ENCODE peak calls at places on chromosome 22, in nine cellular contexts. R is cardiac muscle cell, J is aorta, Y is body of pancreas, T is small intestine, M is tibial nerve, B is endodermal cell, K is colonic mucosa, Z is GM06990. U is an unnamed sample. For H3K36me3 and H3K27me3, the result is how much of the 10 kb centered on the place peaks cover.

GRCh38 chr22:39567135-39567946 is 3.2 kb upstream of the CACNA1I start:
- DNase-seq in K (no peak), B (no peak), J (no peak), Z (no peak), R (no peak), T (peak), Y (no peak), M (no peak), U (peak)

GRCh38 chr22:47630741-47631534 is 868.5 kb downstream of the TBC1D22A start:
- DNase-seq in Y (no peak), Z (no peak), R (no peak), K (no peak), T (no peak), B (no peak), J (no peak), M (no peak), U (no peak)

GRCh38 chr22:19120829-19121630 is 1.2 kb downstream of the DGCR2 start:
- DNase-seq in R (no peak), Y (peak), Z (no peak), B (peak), M (no peak), J (no peak), T (peak), K (peak), U (peak)

GRCh38 chr22:30809086-30809485 is 114.4 kb downstream of the OSBP2 start:
- DNase-seq in J (no peak), M (no peak), T (no peak), B (no peak), R (no peak), Y (no peak), Z (no peak), K (no peak), U (no peak)

GRCh38 chr22:39283312-39284141 is 35.9 kb downstream of the RPL3 start:
- DNase-seq in T (no peak), Y (peak), Z (no peak), M (peak), R (peak), K (no peak), J (peak), B (no peak), U (no peak)

GRCh38 chr22:22245256-22245909 is 797 bp downstream of the VPREB1 start:
- DNase-seq in B (no peak), Y (no peak), Z (no peak), J (no peak), M (no peak), R (no peak), T (no peak), K (no peak), U (no peak)

GRCh38 chr22:50730941-50731661 is 6.9 kb upstream of the ACR start:
- DNase-seq in J (no peak), B (no peak), M (no peak), T (no peak), Y (no peak), K (no peak), Z (no peak), R (peak), U (peak)

GRCh38 chr22:30078320-30079311 is 1.6 kb upstream of the HORMAD2 start:
- DNase-seq in T (no peak), Y (no peak), K (no peak), M (no peak), R (no peak), B (peak), Z (peak), J (no peak), U (peak)

GRCh38 chr22:44091751-44092150 is 67.6 kb downstream of the PARVB start:
- DNase-seq in R (no peak), K (no peak), M (no peak), B (no peak), T (no peak), Z (no peak), Y (no peak), J (no peak), U (no peak)

GRCh38 chr22:46225631-46226030 is 24.5 kb downstream of the CDPF1 start:
- DNase-seq in Y (no peak), B (no peak), J (no peak), R (no peak), T (no peak), Z (no peak), K (no peak), M (no peak), U (no peak)

DNA sequence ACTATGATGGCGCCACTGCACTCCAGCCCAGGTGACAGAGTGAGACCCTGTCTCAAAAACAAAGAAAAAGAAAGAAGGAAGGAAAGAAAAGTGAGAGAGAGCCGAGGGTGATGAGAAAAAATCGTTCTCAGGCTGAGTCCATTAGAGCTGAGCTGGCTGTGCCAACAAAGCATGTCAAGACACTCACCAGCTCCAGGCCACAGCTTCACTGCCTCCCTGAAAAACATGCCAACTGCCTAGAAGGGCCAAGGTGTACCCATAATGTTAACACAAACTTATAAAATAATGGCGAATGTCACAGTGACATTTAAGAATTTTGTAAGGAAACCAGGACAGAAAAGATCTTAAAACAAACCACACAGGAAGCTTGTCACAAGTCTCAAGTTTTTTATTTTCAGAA is 5.2 kb downstream of the TMEM121B start:
- DNase-seq in J (no peak), Z (no peak), Y (no peak), K (no peak), R (no peak), B (no peak), T (no peak), M (no peak), U (no peak)
- H3K4me3 ChIP-seq in J (no peak), Z (no peak), Y (no peak), K (no peak), R (no peak), B (no peak), T (no peak), M (no peak), U (no peak)

DNA sequence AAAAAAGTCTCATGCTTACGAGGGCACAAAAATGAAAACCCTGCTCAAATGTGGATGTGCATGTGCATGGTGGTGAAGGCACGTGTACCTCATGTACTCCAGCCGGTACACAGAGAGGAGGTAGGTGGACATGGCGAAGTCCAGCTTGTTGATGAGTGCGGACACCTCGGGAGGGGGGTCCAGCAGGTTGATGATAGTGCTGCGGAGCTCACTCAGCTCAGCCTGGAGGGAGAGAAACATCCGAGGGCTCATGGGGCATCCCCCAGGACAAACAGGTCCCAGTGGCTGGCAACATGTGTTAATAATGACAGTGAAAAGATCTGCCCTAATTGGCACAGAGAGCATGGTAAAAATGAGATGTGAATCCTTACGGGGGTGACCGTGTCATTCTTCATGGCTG is 9.2 kb upstream of the SERPIND1 start:
- DNase-seq in J (no peak), M (no peak), K (no peak), T (no peak), B (no peak), Y (no peak), R (no peak), Z (no peak), U (no peak)
- H3K36me3 ChIP-seq in J (under half), M (half or more), K (under half), T (under half), B (under half), Y (under half), R (under half), Z (under half), U (under half)

DNA sequence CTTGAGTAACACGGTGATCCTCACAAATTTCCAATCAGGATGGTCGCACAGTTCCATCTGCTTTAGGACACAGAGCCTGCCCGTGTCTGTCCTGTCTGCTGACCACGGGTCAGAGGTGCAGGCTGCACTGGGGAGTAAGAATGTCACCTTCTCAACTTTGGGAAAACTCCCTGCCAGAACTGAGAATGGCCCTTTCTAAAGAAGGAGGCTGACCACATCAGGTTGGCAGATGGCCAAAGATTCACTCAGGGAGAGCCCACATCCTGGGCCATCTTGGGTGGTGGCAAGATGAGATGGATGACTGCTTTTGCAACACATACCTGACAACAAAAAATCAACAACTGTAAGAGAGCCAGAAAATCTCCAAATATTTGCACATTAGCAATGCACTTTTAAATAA is 101.9 kb downstream of the IGLL1 start:
- DNase-seq in Z (no peak), R (peak), B (no peak), J (no peak), T (no peak), M (no peak), Y (no peak), K (no peak), U (no peak)
- H3K27me3 ChIP-seq in Z (under half), R (under half), B (under half), J (under half), T (under half), M (under half), Y (under half), K (under half), U (under half)

DNA sequence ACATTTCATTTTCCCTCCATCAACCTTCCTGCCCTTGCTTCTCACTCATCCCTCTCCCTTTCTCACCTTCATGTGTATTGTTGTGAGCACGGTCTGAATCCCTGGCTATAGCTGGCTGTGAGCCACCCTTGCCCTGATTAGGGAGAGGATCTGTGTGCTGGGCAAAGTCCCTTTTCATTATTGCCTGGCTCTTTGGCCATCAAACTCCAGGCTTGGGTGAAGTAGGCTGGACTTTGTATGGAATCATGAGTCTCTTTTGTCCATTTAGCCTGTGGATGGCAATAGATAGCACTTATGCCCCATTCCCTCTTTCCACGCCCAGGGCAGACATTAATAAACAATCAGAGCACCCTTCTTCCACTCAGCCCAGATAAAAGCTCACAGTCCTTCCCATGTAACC is 6.7 kb downstream of the MYO18B start:
- DNase-seq in Y (no peak), R (no peak), J (peak), B (no peak), K (peak), T (peak), M (no peak), Z (no peak), U (no peak)
- H3K4me3 ChIP-seq in Y (no peak), R (no peak), J (no peak), B (no peak), K (no peak), T (no peak), M (no peak), Z (no peak), U (no peak)